ENCODE peak calls at places on chromosome X, in seven cellular contexts. One of them, this sample, is unnamed.

GRCh38 chrX:18895157-18895952 is 88.6 kb downstream of the PHKA2 start:
- DNase-seq in heart left ventricle: peak
- DNase-seq in brain microvascular endothelial cell: peak
- DNase-seq in sigmoid colon: peak
- DNase-seq in choroid plexus epithelial cell: peak
- DNase-seq in A673: peak
- DNase-seq in tibial artery: peak
- DNase-seq in this sample: no peak

GRCh38 chrX:50680990-50681389 is 133.0 kb downstream of the SHROOM4 start:
- DNase-seq in heart left ventricle: no peak
- DNase-seq in brain microvascular endothelial cell: no peak
- DNase-seq in sigmoid colon: no peak
- DNase-seq in choroid plexus epithelial cell: peak
- DNase-seq in A673: peak
- DNase-seq in tibial artery: no peak
- DNase-seq in this sample: no peak

GRCh38 chrX:150761176-150761818 is 68.1 kb downstream of the MTMR1 start:
- DNase-seq in heart left ventricle: no peak
- DNase-seq in brain microvascular endothelial cell: no peak
- DNase-seq in sigmoid colon: no peak
- DNase-seq in choroid plexus epithelial cell: no peak
- DNase-seq in A673: no peak
- DNase-seq in tibial artery: no peak
- DNase-seq in this sample: no peak

GRCh38 chrX:2346158-2346557 is 154.6 kb downstream of the DHRSX start:
- DNase-seq in heart left ventricle: no peak
- DNase-seq in brain microvascular endothelial cell: no peak
- DNase-seq in sigmoid colon: no peak
- DNase-seq in choroid plexus epithelial cell: no peak
- DNase-seq in A673: no peak
- DNase-seq in tibial artery: no peak
- DNase-seq in this sample: no peak

GRCh38 chrX:30659421-30659820 is 6.2 kb downstream of the GK start:
- DNase-seq in heart left ventricle: no peak
- DNase-seq in brain microvascular endothelial cell: peak
- DNase-seq in sigmoid colon: no peak
- DNase-seq in choroid plexus epithelial cell: peak
- DNase-seq in A673: no peak
- DNase-seq in tibial artery: no peak
- DNase-seq in this sample: no peak

GRCh38 chrX:41145920-41146608 is 60.8 kb downstream of the USP9X start:
- DNase-seq in heart left ventricle: no peak
- DNase-seq in brain microvascular endothelial cell: peak
- DNase-seq in sigmoid colon: no peak
- DNase-seq in choroid plexus epithelial cell: peak
- DNase-seq in A673: peak
- DNase-seq in tibial artery: no peak
- DNase-seq in this sample: no peak

GRCh38 chrX:43581888-43582539 is 74.1 kb upstream of the MAOA start:
- DNase-seq in heart left ventricle: no peak
- DNase-seq in brain microvascular endothelial cell: no peak
- DNase-seq in sigmoid colon: no peak
- DNase-seq in choroid plexus epithelial cell: no peak
- DNase-seq in A673: no peak
- DNase-seq in tibial artery: no peak
- DNase-seq in this sample: no peak

GRCh38 chrX:10015711-10016515 is 48.8 kb downstream of the CLDN34 start:
- DNase-seq in heart left ventricle: peak
- DNase-seq in brain microvascular endothelial cell: no peak
- DNase-seq in sigmoid colon: peak
- DNase-seq in choroid plexus epithelial cell: no peak
- DNase-seq in A673: peak
- DNase-seq in tibial artery: peak
- DNase-seq in this sample: peak

GRCh38 chrX:148647666-148648065 is 147.2 kb downstream of the AFF2 start:
- DNase-seq in heart left ventricle: no peak
- DNase-seq in brain microvascular endothelial cell: no peak
- DNase-seq in sigmoid colon: no peak
- DNase-seq in choroid plexus epithelial cell: no peak
- DNase-seq in A673: no peak
- DNase-seq in tibial artery: no peak
- DNase-seq in this sample: no peak

GRCh38 chrX:140141444-140142029 is 176.2 kb upstream of the CXorf66 start:
- DNase-seq in heart left ventricle: no peak
- DNase-seq in brain microvascular endothelial cell: peak
- DNase-seq in sigmoid colon: no peak
- DNase-seq in choroid plexus epithelial cell: peak
- DNase-seq in A673: peak
- DNase-seq in tibial artery: no peak
- DNase-seq in this sample: no peak

GRCh38 chrX:581066-581465 is 49.5 kb upstream of the SHOX start:
- DNase-seq in heart left ventricle: no peak
- DNase-seq in brain microvascular endothelial cell: no peak
- DNase-seq in sigmoid colon: no peak
- DNase-seq in choroid plexus epithelial cell: no peak
- DNase-seq in A673: no peak
- DNase-seq in tibial artery: no peak
- DNase-seq in this sample: no peak

GRCh38 chrX:121238093-121238492 is 190.7 kb downstream of the GLUD2 start:
- DNase-seq in heart left ventricle: no peak
- DNase-seq in brain microvascular endothelial cell: no peak
- DNase-seq in sigmoid colon: no peak
- DNase-seq in choroid plexus epithelial cell: no peak
- DNase-seq in A673: no peak
- DNase-seq in tibial artery: no peak
- DNase-seq in this sample: no peak

GRCh38 chrX:136147320-136147901 is at the start of gene FHL1:
- DNase-seq in heart left ventricle: peak
- DNase-seq in brain microvascular endothelial cell: no peak
- DNase-seq in sigmoid colon: peak
- DNase-seq in choroid plexus epithelial cell: peak
- DNase-seq in A673: peak
- DNase-seq in tibial artery: peak
- DNase-seq in this sample: peak

GRCh38 chrX:31036895-31037294 is 34.9 kb downstream of the FTHL17 start:
- DNase-seq in heart left ventricle: peak
- DNase-seq in brain microvascular endothelial cell: peak
- DNase-seq in sigmoid colon: no peak
- DNase-seq in choroid plexus epithelial cell: peak
- DNase-seq in A673: peak
- DNase-seq in tibial artery: peak
- DNase-seq in this sample: no peak

GRCh38 chrX:17484592-17484991 is 109.6 kb downstream of the NHS start:
- DNase-seq in heart left ventricle: no peak
- DNase-seq in brain microvascular endothelial cell: no peak
- DNase-seq in sigmoid colon: no peak
- DNase-seq in choroid plexus epithelial cell: no peak
- DNase-seq in A673: no peak
- DNase-seq in tibial artery: no peak
- DNase-seq in this sample: no peak

GRCh38 chrX:109855501-109855900 is 122.4 kb upstream of the ACSL4 start:
- DNase-seq in heart left ventricle: no peak
- DNase-seq in brain microvascular endothelial cell: no peak
- DNase-seq in sigmoid colon: no peak
- DNase-seq in choroid plexus epithelial cell: no peak
- DNase-seq in A673: peak
- DNase-seq in tibial artery: no peak
- DNase-seq in this sample: no peak

GRCh38 chrX:74133156-74133796 is 170.7 kb upstream of the ZCCHC13 start:
- DNase-seq in heart left ventricle: no peak
- DNase-seq in brain microvascular endothelial cell: peak
- DNase-seq in sigmoid colon: no peak
- DNase-seq in choroid plexus epithelial cell: peak
- DNase-seq in A673: peak
- DNase-seq in tibial artery: no peak
- DNase-seq in this sample: no peak

GRCh38 chrX:29687687-29688086 is 527.7 kb upstream of the MAGEB2 start:
- DNase-seq in heart left ventricle: no peak
- DNase-seq in brain microvascular endothelial cell: peak
- DNase-seq in sigmoid colon: no peak
- DNase-seq in choroid plexus epithelial cell: peak
- DNase-seq in A673: peak
- DNase-seq in tibial artery: no peak
- DNase-seq in this sample: no peak

GRCh38 chrX:15530318-15530717 is 29.7 kb downstream of the BMX start:
- DNase-seq in heart left ventricle: no peak
- DNase-seq in brain microvascular endothelial cell: no peak
- DNase-seq in sigmoid colon: no peak
- DNase-seq in choroid plexus epithelial cell: no peak
- DNase-seq in A673: no peak
- DNase-seq in tibial artery: no peak
- DNase-seq in this sample: no peak

GRCh38 chrX:39766085-39766726 is 331.6 kb downstream of the BCOR start:
- DNase-seq in heart left ventricle: no peak
- DNase-seq in brain microvascular endothelial cell: no peak
- DNase-seq in sigmoid colon: no peak
- DNase-seq in choroid plexus epithelial cell: no peak
- DNase-seq in A673: no peak
- DNase-seq in tibial artery: no peak
- DNase-seq in this sample: no peak

GRCh38 chrX:145552643-145553042 is 265.0 kb upstream of the SLITRK2 start:
- DNase-seq in heart left ventricle: no peak
- DNase-seq in brain microvascular endothelial cell: no peak
- DNase-seq in sigmoid colon: no peak
- DNase-seq in choroid plexus epithelial cell: no peak
- DNase-seq in A673: no peak
- DNase-seq in tibial artery: no peak
- DNase-seq in this sample: no peak

GRCh38 chrX:115560978-115561604 is at the start of gene PLS3:
- DNase-seq in heart left ventricle: peak
- DNase-seq in brain microvascular endothelial cell: peak
- DNase-seq in sigmoid colon: peak
- DNase-seq in choroid plexus epithelial cell: peak
- DNase-seq in A673: peak
- DNase-seq in tibial artery: peak
- DNase-seq in this sample: peak
- H3K4me3 ChIP-seq in heart left ventricle: peak
- H3K4me3 ChIP-seq in brain microvascular endothelial cell: peak
- H3K4me3 ChIP-seq in sigmoid colon: peak
- H3K4me3 ChIP-seq in choroid plexus epithelial cell: peak
- H3K4me3 ChIP-seq in A673: peak
- H3K4me3 ChIP-seq in tibial artery: peak
- H3K4me3 ChIP-seq in this sample: peak

DNA sequence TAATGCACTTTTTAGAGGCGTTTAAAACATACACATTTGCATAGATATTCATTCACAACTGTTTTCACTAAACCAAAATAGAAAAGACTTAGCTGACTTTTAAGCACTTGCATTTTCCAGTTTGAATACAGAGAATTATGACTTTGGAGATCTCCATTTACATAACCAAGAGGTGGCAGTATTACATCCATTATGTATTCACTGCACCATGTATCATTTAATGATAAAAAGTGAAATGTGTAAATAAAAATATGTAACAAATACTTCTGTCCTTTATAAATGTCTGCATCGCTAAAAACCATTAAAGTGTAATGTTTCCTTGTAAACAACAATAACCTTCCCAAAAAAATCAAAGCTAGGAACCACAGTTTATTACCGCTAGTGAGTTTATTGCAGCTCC is 413.2 kb downstream of the FGF13 start:
- DNase-seq in heart left ventricle: no peak
- DNase-seq in brain microvascular endothelial cell: no peak
- DNase-seq in sigmoid colon: no peak
- DNase-seq in choroid plexus epithelial cell: no peak
- DNase-seq in A673: peak
- DNase-seq in tibial artery: no peak
- DNase-seq in this sample: no peak
- TF ChIP-seq CTCF in heart left ventricle: no peak
- TF ChIP-seq CTCF in brain microvascular endothelial cell: no peak
- TF ChIP-seq CTCF in sigmoid colon: no peak
- TF ChIP-seq CTCF in choroid plexus epithelial cell: no peak
- TF ChIP-seq CTCF in A673: peak
- TF ChIP-seq CTCF in tibial artery: peak
- TF ChIP-seq CTCF in this sample: peak

GRCh38 chrX:25005382-25006185 is 10.2 kb downstream of the ARX start:
- DNase-seq in heart left ventricle: no peak
- DNase-seq in brain microvascular endothelial cell: no peak
- DNase-seq in sigmoid colon: no peak
- DNase-seq in choroid plexus epithelial cell: no peak
- DNase-seq in A673: no peak
- DNase-seq in tibial artery: no peak
- DNase-seq in this sample: no peak
- H3K4me3 ChIP-seq in heart left ventricle: no peak
- H3K4me3 ChIP-seq in brain microvascular endothelial cell: no peak
- H3K4me3 ChIP-seq in sigmoid colon: peak
- H3K4me3 ChIP-seq in choroid plexus epithelial cell: no peak
- H3K4me3 ChIP-seq in A673: no peak
- H3K4me3 ChIP-seq in tibial artery: peak
- H3K4me3 ChIP-seq in this sample: peak

GRCh38 chrX:71532753-71533425 is at the start of gene OGT:
- DNase-seq in heart left ventricle: peak
- DNase-seq in brain microvascular endothelial cell: peak
- DNase-seq in sigmoid colon: peak
- DNase-seq in choroid plexus epithelial cell: peak
- DNase-seq in A673: peak
- DNase-seq in tibial artery: peak
- DNase-seq in this sample: peak

GRCh38 chrX:71532078-71532752 is 689 bp upstream of the OGT start:
- DNase-seq in heart left ventricle: no peak
- DNase-seq in brain microvascular endothelial cell: peak
- DNase-seq in sigmoid colon: no peak
- DNase-seq in choroid plexus epithelial cell: peak
- DNase-seq in A673: peak
- DNase-seq in tibial artery: no peak
- DNase-seq in this sample: no peak

GRCh38 chrX:71533850-71534515 is 1.1 kb downstream of the OGT start:
- DNase-seq in heart left ventricle: peak
- DNase-seq in brain microvascular endothelial cell: peak
- DNase-seq in sigmoid colon: no peak
- DNase-seq in choroid plexus epithelial cell: peak
- DNase-seq in A673: peak
- DNase-seq in tibial artery: peak
- DNase-seq in this sample: peak

GRCh38 chrX:71534773-71535544 is 2.1 kb downstream of the OGT start:
- DNase-seq in heart left ventricle: no peak
- DNase-seq in brain microvascular endothelial cell: no peak
- DNase-seq in sigmoid colon: no peak
- DNase-seq in choroid plexus epithelial cell: no peak
- DNase-seq in A673: no peak
- DNase-seq in tibial artery: no peak
- DNase-seq in this sample: no peak

GRCh38 chrX:71533514-71533849 is 578 bp downstream of the OGT start:
- DNase-seq in heart left ventricle: no peak
- DNase-seq in brain microvascular endothelial cell: no peak
- DNase-seq in sigmoid colon: no peak
- DNase-seq in choroid plexus epithelial cell: no peak
- DNase-seq in A673: no peak
- DNase-seq in tibial artery: no peak
- DNase-seq in this sample: no peak
- TF ChIP-seq CTCF in heart left ventricle: no peak
- TF ChIP-seq CTCF in brain microvascular endothelial cell: no peak
- TF ChIP-seq CTCF in sigmoid colon: no peak
- TF ChIP-seq CTCF in choroid plexus epithelial cell: no peak
- TF ChIP-seq CTCF in A673: no peak
- TF ChIP-seq CTCF in tibial artery: no peak
- TF ChIP-seq CTCF in this sample: no peak

This sample was measured in ascending aorta.